ENCODE peak calls at places on chromosome 22, in four cellular contexts. One of them, this sample, is unnamed.

GRCh38 chr22:46007848-46008261 is 30.9 kb upstream of the WNT7B start:
- DNase-seq in HCT116: no peak
- DNase-seq in K562: no peak
- DNase-seq in H1: no peak
- DNase-seq in this sample: peak; percentile 81

GRCh38 chr22:49228431-49229037 is 599.1 kb downstream of the BRD1 start:
- DNase-seq in HCT116: no peak
- DNase-seq in K562: no peak
- DNase-seq in H1: peak; percentile 28
- DNase-seq in this sample: no peak

GRCh38 chr22:41488596-41489385 is 19.9 kb downstream of the ACO2 start:
- DNase-seq in HCT116: no peak
- DNase-seq in K562: no peak
- DNase-seq in H1: no peak
- DNase-seq in this sample: no peak

GRCh38 chr22:30228509-30229359 is 17.8 kb downstream of the LIF start:
- DNase-seq in HCT116: no peak
- DNase-seq in K562: no peak
- DNase-seq in H1: no peak
- DNase-seq in this sample: no peak

GRCh38 chr22:46054091-46054877 is 77.3 kb upstream of the WNT7B start:
- DNase-seq in HCT116: no peak
- DNase-seq in K562: peak; percentile 28
- DNase-seq in H1: no peak
- DNase-seq in this sample: peak; percentile 94

GRCh38 chr22:42937164-42937854 is 77.6 kb downstream of the PACSIN2 start:
- DNase-seq in HCT116: peak; percentile 56
- DNase-seq in K562: peak; percentile 52
- DNase-seq in H1: no peak
- DNase-seq in this sample: peak; percentile 88

GRCh38 chr22:49208768-49209252 is 618.9 kb downstream of the BRD1 start:
- DNase-seq in HCT116: no peak
- DNase-seq in K562: peak; percentile 16
- DNase-seq in H1: peak; percentile 79
- DNase-seq in this sample: peak; percentile 32

GRCh38 chr22:20803696-20804324 is 29.9 kb downstream of the SERPIND1 start:
- DNase-seq in HCT116: peak; percentile 3
- DNase-seq in K562: peak; percentile 84
- DNase-seq in H1: peak; percentile 71
- DNase-seq in this sample: peak; percentile 76

GRCh38 chr22:23075525-23076216 is 5.4 kb downstream of the GNAZ start:
- DNase-seq in HCT116: no peak
- DNase-seq in K562: no peak
- DNase-seq in H1: no peak
- DNase-seq in this sample: peak; percentile 68

GRCh38 chr22:25751174-25751581 is 9.2 kb downstream of the MYO18B start:
- DNase-seq in HCT116: no peak
- DNase-seq in K562: no peak
- DNase-seq in H1: no peak
- DNase-seq in this sample: no peak
- TF ChIP-seq POLR2AphosphoS5 in HCT116: no peak
- TF ChIP-seq POLR2AphosphoS5 in K562: peak; percentile 11
- TF ChIP-seq POLR2AphosphoS5 in H1: no peak
- TF ChIP-seq POLR2AphosphoS5 in this sample: no peak

DNA sequence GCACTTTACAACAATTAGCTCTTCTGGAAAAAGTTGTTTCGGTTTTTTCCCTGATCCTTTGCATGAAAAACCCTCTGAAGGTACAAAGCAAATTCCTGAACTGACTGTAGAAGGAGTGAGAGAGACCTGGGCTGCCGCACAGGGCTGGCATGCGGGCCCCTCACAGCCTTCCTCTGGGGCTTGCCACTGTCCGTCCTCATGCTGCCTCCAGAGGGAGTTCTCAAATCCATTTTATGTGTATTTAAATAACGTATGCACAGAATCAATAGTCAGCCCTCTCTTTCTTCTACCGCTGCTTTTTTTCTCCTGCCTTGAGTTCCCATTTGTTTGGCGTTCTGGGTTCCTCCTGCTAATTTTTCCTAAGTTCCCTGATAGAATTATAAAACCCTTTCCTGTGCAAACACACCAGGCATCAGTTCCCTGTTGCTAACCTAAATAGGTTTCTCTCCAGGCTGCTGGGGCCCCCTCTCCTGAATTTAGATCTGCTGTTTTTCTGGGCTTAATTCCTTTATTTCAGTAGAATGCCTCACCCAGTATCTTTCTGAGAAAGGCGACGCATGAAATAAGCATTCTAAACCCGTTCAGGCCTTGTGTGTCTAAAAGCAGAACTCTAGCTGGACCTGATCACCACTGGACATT is 52.4 kb downstream of the PHF21B start:
- DNase-seq in HCT116: no peak
- DNase-seq in K562: no peak
- DNase-seq in H1: no peak
- DNase-seq in this sample: no peak
- TF ChIP-seq CTCF in HCT116: peak; percentile 7
- TF ChIP-seq CTCF in K562: peak; percentile 15
- TF ChIP-seq CTCF in H1: peak; percentile 45
- TF ChIP-seq CTCF in this sample: no peak

GRCh38 chr22:19480789-19481188 is 1.1 kb downstream of the CDC45 start:
- DNase-seq in HCT116: no peak
- DNase-seq in K562: no peak
- DNase-seq in H1: no peak
- DNase-seq in this sample: no peak

GRCh38 chr22:19478086-19478392 is 954 bp downstream of the UFD1 start:
- DNase-seq in HCT116: no peak
- DNase-seq in K562: no peak
- DNase-seq in H1: no peak
- DNase-seq in this sample: no peak

GRCh38 chr22:19480173-19480568 is 451 bp downstream of the CDC45 start:
- DNase-seq in HCT116: no peak
- DNase-seq in K562: peak; percentile 64
- DNase-seq in H1: no peak
- DNase-seq in this sample: no peak

GRCh38 chr22:19478466-19479357 is at the start of gene UFD1:
- DNase-seq in HCT116: no peak
- DNase-seq in K562: peak; percentile 98
- DNase-seq in H1: peak; percentile 88
- DNase-seq in this sample: peak; percentile 95

GRCh38 chr22:19479358-19480172 is at the start of gene CDC45:
- DNase-seq in HCT116: peak; percentile 96
- DNase-seq in K562: peak; percentile 100
- DNase-seq in H1: peak; percentile 88
- DNase-seq in this sample: peak; percentile 97
- TF ChIP-seq POLR2A in HCT116: no peak
- TF ChIP-seq POLR2A in K562: no peak
- TF ChIP-seq POLR2A in H1: peak; percentile 86
- TF ChIP-seq POLR2A in this sample: no peak

GRCh38 chr22:38203855-38204497 is 2.2 kb downstream of the MAFF start:
- DNase-seq in HCT116: no peak
- DNase-seq in K562: no peak
- DNase-seq in H1: no peak
- DNase-seq in this sample: no peak
- TF ChIP-seq POLR2AphosphoS5 in HCT116: no peak
- TF ChIP-seq POLR2AphosphoS5 in K562: no peak
- TF ChIP-seq POLR2AphosphoS5 in H1: peak; percentile 9
- TF ChIP-seq POLR2AphosphoS5 in this sample: no peak

GRCh38 chr22:27032121-27032761 is 374.9 kb downstream of the MIAT start:
- DNase-seq in HCT116: no peak
- DNase-seq in K562: peak; percentile 5
- DNase-seq in H1: peak; percentile 81
- DNase-seq in this sample: no peak
- TF ChIP-seq CTCF in HCT116: no peak
- TF ChIP-seq CTCF in K562: peak; percentile 19
- TF ChIP-seq CTCF in H1: peak; percentile 89
- TF ChIP-seq CTCF in this sample: no peak

DNA sequence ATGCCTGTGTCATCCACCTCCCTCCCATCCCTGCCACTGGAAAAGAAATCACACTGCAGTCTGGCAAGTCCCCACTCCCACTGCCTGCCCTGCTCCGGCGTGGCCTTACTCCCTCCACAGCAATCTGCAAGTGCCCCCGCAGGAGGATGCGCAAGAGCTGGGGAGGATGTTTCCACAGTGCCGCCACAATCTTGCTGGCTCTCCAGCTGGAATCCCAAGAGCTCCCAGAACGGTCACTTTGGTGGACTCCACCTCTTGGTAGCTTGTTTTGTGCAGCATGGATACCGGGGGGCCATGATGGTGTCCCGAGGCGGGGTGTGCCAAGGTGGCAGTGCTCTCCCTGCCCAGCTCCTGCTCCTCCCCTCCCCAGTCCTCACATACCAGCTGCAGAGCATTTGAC is 76.3 kb downstream of the MICAL3 start:
- DNase-seq in HCT116: no peak
- DNase-seq in K562: no peak
- DNase-seq in H1: no peak
- DNase-seq in this sample: no peak
- TF ChIP-seq POLR2A in HCT116: no peak
- TF ChIP-seq POLR2A in K562: no peak
- TF ChIP-seq POLR2A in H1: no peak
- TF ChIP-seq POLR2A in this sample: no peak

GRCh38 chr22:31346733-31347250 is 646 bp upstream of the PATZ1 start:
- DNase-seq in HCT116: no peak
- DNase-seq in K562: peak; percentile 22
- DNase-seq in H1: no peak
- DNase-seq in this sample: peak; percentile 93

GRCh38 chr22:31345331-31346254 is 553 bp downstream of the PATZ1 start:
- DNase-seq in HCT116: peak; percentile 68
- DNase-seq in K562: peak; percentile 91
- DNase-seq in H1: peak; percentile 91
- DNase-seq in this sample: peak; percentile 96

GRCh38 chr22:31348766-31349165 is 2.6 kb upstream of the PATZ1 start:
- DNase-seq in HCT116: no peak
- DNase-seq in K562: no peak
- DNase-seq in H1: no peak
- DNase-seq in this sample: no peak

GRCh38 chr22:31346255-31346732 is at the start of gene PATZ1:
- DNase-seq in HCT116: peak; percentile 51
- DNase-seq in K562: peak; percentile 66
- DNase-seq in H1: no peak
- DNase-seq in this sample: peak; percentile 93

GRCh38 chr22:31347251-31348008 is 1.3 kb upstream of the PATZ1 start:
- DNase-seq in HCT116: peak; percentile 50
- DNase-seq in K562: no peak
- DNase-seq in H1: peak; percentile 81
- DNase-seq in this sample: peak; percentile 90
- TF ChIP-seq POLR2AphosphoS5 in HCT116: peak; percentile 68
- TF ChIP-seq POLR2AphosphoS5 in K562: no peak
- TF ChIP-seq POLR2AphosphoS5 in H1: no peak
- TF ChIP-seq POLR2AphosphoS5 in this sample: peak; percentile 59